ENCODE peak calls at places on chromosomes 16 and 17, in four cellular contexts. T is lower leg skin, M is C1 segment of cervical spinal cord, R is ACHN. X is an unnamed sample.

GRCh38 chr17:78186689-78187595 is at the start of the genes AFMID and TK1:
- DNase-seq in T (peak), M (peak), R (peak), X (peak)

GRCh38 chr17:74150428-74151025 is 53.0 kb upstream of the RPL38 start:
- DNase-seq in T (no peak), M (no peak), R (no peak), X (no peak)

GRCh38 chr16:11105038-11105903 is 150.7 kb downstream of the SOCS1 start:
- DNase-seq in T (peak), M (no peak), R (no peak), X (no peak)

GRCh38 chr16:85438981-85439639 is 174.0 kb upstream of the GSE1 start:
- DNase-seq in T (no peak), M (no peak), R (no peak), X (no peak)

GRCh38 chr16:74699666-74700065 is 996 bp downstream of the MLKL start:
- DNase-seq in T (no peak), M (no peak), R (no peak), X (no peak)

GRCh38 chr17:68398731-68399637 is 58.3 kb downstream of the WIPI1 start:
- DNase-seq in T (no peak), M (peak), R (peak), X (peak)

GRCh38 chr17:46191332-46192210 is 1.7 kb downstream of the KANSL1 start:
- DNase-seq in T (peak), M (peak), R (peak), X (peak)

GRCh38 chr16:2385441-2385840 is 43.8 kb upstream of the CCNF start:
- DNase-seq in T (no peak), M (no peak), R (peak), X (no peak)

GRCh38 chr17:41615454-41615853 is 2.9 kb upstream of the KRT16 start:
- DNase-seq in T (no peak), M (no peak), R (no peak), X (no peak)

GRCh38 chr17:61862105-61862574 is 1.2 kb downstream of the BRIP1 start:
- DNase-seq in T (no peak), M (no peak), R (peak), X (no peak)

GRCh38 chr16:58629681-58630640 is at the start of gene CNOT1:
- DNase-seq in T (peak), M (peak), R (peak), X (peak)

GRCh38 chr17:2547176-2547575 is 35.5 kb upstream of the METTL16 start:
- DNase-seq in T (no peak), M (no peak), R (no peak), X (no peak)

GRCh38 chr17:72661945-72662826 is 430.3 kb downstream of the SLC39A11 start:
- DNase-seq in T (no peak), M (no peak), R (no peak), X (no peak)

GRCh38 chr17:51362818-51363598 is 102.7 kb downstream of the UTP18 start:
- DNase-seq in T (no peak), M (peak), R (no peak), X (peak)

GRCh38 chr16:48113471-48113870 is 42.3 kb downstream of the ABCC12 start:
- DNase-seq in T (no peak), M (no peak), R (peak), X (no peak)

GRCh38 chr16:85542548-85542927 is 70.6 kb upstream of the GSE1 start:
- DNase-seq in T (no peak), M (no peak), R (no peak), X (no peak)

GRCh38 chr17:76700627-76701470 is 9.9 kb downstream of the MXRA7 start:
- DNase-seq in T (no peak), M (no peak), R (peak), X (no peak)

GRCh38 chr17:72877348-72877747 is 215.1 kb downstream of the SLC39A11 start:
- DNase-seq in T (no peak), M (no peak), R (no peak), X (no peak)

GRCh38 chr17:70527364-70527888 is 358.1 kb downstream of the KCNJ2 start:
- DNase-seq in T (no peak), M (no peak), R (no peak), X (peak)

GRCh38 chr16:72203401-72203800 is 31.4 kb upstream of the PMFBP1 start:
- DNase-seq in T (peak), M (peak), R (no peak), X (no peak)

GRCh38 chr16:24036614-24037013 is 200.8 kb downstream of the PRKCB start:
- DNase-seq in T (no peak), M (peak), R (peak), X (peak)

GRCh38 chr17:6422654-6423241 is 12.2 kb downstream of the AIPL1 start:
- DNase-seq in T (no peak), M (no peak), R (no peak), X (no peak)

GRCh38 chr17:59361386-59361785 is 29.9 kb downstream of the YPEL2 start:
- DNase-seq in T (no peak), M (no peak), R (no peak), X (no peak)

X was measured in putamen.